ENCODE peak calls at places on chromosomes 6 and 20, in four cellular contexts. One of them, this sample, is unnamed.

GRCh38 chr6:52512199-52512598 is 64.7 kb downstream of the TRAM2 start:
- DNase-seq in A549: peak; percentile 18
- DNase-seq in activated B cell treated with CpG ODN at 0.5 μM for 24 hours: no peak
- DNase-seq in cardiac fibroblast: peak; percentile 96
- DNase-seq in this sample: peak; percentile 83

GRCh38 chr6:157670466-157671186 is 152.4 kb upstream of the SNX9 start:
- DNase-seq in A549: no peak
- DNase-seq in activated B cell treated with CpG ODN at 0.5 μM for 24 hours: no peak
- DNase-seq in cardiac fibroblast: no peak
- DNase-seq in this sample: no peak

GRCh38 chr6:127547215-127547614 is 28.1 kb upstream of the MTCL3 start:
- DNase-seq in A549: peak; percentile 9
- DNase-seq in activated B cell treated with CpG ODN at 0.5 μM for 24 hours: no peak
- DNase-seq in cardiac fibroblast: peak; percentile 32
- DNase-seq in this sample: peak; percentile 22

GRCh38 chr20:52105573-52106422 is 85.8 kb downstream of the ZFP64 start:
- DNase-seq in A549: peak; percentile 68
- DNase-seq in activated B cell treated with CpG ODN at 0.5 μM for 24 hours: no peak
- DNase-seq in cardiac fibroblast: peak; percentile 53
- DNase-seq in this sample: peak; percentile 17

GRCh38 chr6:71886184-71887005 is at the start of gene RIMS1:
- DNase-seq in A549: peak; percentile 1
- DNase-seq in activated B cell treated with CpG ODN at 0.5 μM for 24 hours: no peak
- DNase-seq in cardiac fibroblast: peak; percentile 5
- DNase-seq in this sample: peak; percentile 11

GRCh38 chr6:75368151-75368779 is 83.7 kb upstream of the TMEM30A start:
- DNase-seq in A549: peak; percentile 96
- DNase-seq in activated B cell treated with CpG ODN at 0.5 μM for 24 hours: no peak
- DNase-seq in cardiac fibroblast: peak; percentile 51
- DNase-seq in this sample: no peak

GRCh38 chr6:111642463-111643158 is 36.9 kb upstream of the TRAF3IP2 start:
- DNase-seq in A549: peak; percentile 72
- DNase-seq in activated B cell treated with CpG ODN at 0.5 μM for 24 hours: no peak
- DNase-seq in cardiac fibroblast: peak; percentile 90
- DNase-seq in this sample: peak; percentile 47

GRCh38 chr6:79872986-79873385 is 74.4 kb downstream of the ELOVL4 start:
- DNase-seq in A549: peak; percentile 2
- DNase-seq in activated B cell treated with CpG ODN at 0.5 μM for 24 hours: no peak
- DNase-seq in cardiac fibroblast: peak; percentile 87
- DNase-seq in this sample: peak; percentile 81

GRCh38 chr20:38221041-38221589 is 39.4 kb downstream of the KIAA1755 start:
- DNase-seq in A549: peak; percentile 73
- DNase-seq in activated B cell treated with CpG ODN at 0.5 μM for 24 hours: peak; percentile 72
- DNase-seq in cardiac fibroblast: peak; percentile 68
- DNase-seq in this sample: peak; percentile 35

GRCh38 chr20:57167971-57168693 is 98.3 kb downstream of the BMP7 start:
- DNase-seq in A549: no peak
- DNase-seq in activated B cell treated with CpG ODN at 0.5 μM for 24 hours: no peak
- DNase-seq in cardiac fibroblast: no peak
- DNase-seq in this sample: no peak

GRCh38 chr6:129586815-129587214 is 123.2 kb downstream of the ARHGAP18 start:
- DNase-seq in A549: no peak
- DNase-seq in activated B cell treated with CpG ODN at 0.5 μM for 24 hours: no peak
- DNase-seq in cardiac fibroblast: no peak
- DNase-seq in this sample: no peak

GRCh38 chr6:110664933-110665332 is 150.3 kb downstream of the CDK19 start:
- DNase-seq in A549: no peak
- DNase-seq in activated B cell treated with CpG ODN at 0.5 μM for 24 hours: no peak
- DNase-seq in cardiac fibroblast: peak; percentile 22
- DNase-seq in this sample: peak; percentile 55

GRCh38 chr6:2578729-2579128 is 172.0 kb downstream of the MYLK4 start:
- DNase-seq in A549: no peak
- DNase-seq in activated B cell treated with CpG ODN at 0.5 μM for 24 hours: no peak
- DNase-seq in cardiac fibroblast: peak; percentile 60
- DNase-seq in this sample: no peak

GRCh38 chr6:32109114-32109764 is at the start of gene TNXB:
- DNase-seq in A549: no peak
- DNase-seq in activated B cell treated with CpG ODN at 0.5 μM for 24 hours: no peak
- DNase-seq in cardiac fibroblast: no peak
- DNase-seq in this sample: no peak

GRCh38 chr6:161435426-161436065 is 161.7 kb upstream of the AGPAT4 start:
- DNase-seq in A549: no peak
- DNase-seq in activated B cell treated with CpG ODN at 0.5 μM for 24 hours: no peak
- DNase-seq in cardiac fibroblast: peak; percentile 56
- DNase-seq in this sample: no peak

GRCh38 chr6:34493344-34493743 is 27.5 kb downstream of the PACSIN1 start:
- DNase-seq in A549: no peak
- DNase-seq in activated B cell treated with CpG ODN at 0.5 μM for 24 hours: no peak
- DNase-seq in cardiac fibroblast: no peak
- DNase-seq in this sample: no peak

GRCh38 chr6:89411019-89411268 is 1.1 kb downstream of the RRAGD start:
- DNase-seq in A549: no peak
- DNase-seq in activated B cell treated with CpG ODN at 0.5 μM for 24 hours: no peak
- DNase-seq in cardiac fibroblast: no peak
- DNase-seq in this sample: no peak

GRCh38 chr6:44627091-44627878 is 239.8 kb downstream of the CDC5L start:
- DNase-seq in A549: no peak
- DNase-seq in activated B cell treated with CpG ODN at 0.5 μM for 24 hours: no peak
- DNase-seq in cardiac fibroblast: no peak
- DNase-seq in this sample: no peak

GRCh38 chr20:25297141-25297905 is 49.4 kb downstream of the PYGB start:
- DNase-seq in A549: no peak
- DNase-seq in activated B cell treated with CpG ODN at 0.5 μM for 24 hours: no peak
- DNase-seq in cardiac fibroblast: no peak
- DNase-seq in this sample: no peak

GRCh38 chr20:25294459-25295385 is 46.8 kb downstream of the PYGB start:
- DNase-seq in A549: peak; percentile 76
- DNase-seq in activated B cell treated with CpG ODN at 0.5 μM for 24 hours: peak; percentile 54
- DNase-seq in cardiac fibroblast: peak; percentile 30
- DNase-seq in this sample: peak; percentile 38

GRCh38 chr20:25295386-25296093 is 47.7 kb downstream of the PYGB start:
- DNase-seq in A549: no peak
- DNase-seq in activated B cell treated with CpG ODN at 0.5 μM for 24 hours: no peak
- DNase-seq in cardiac fibroblast: no peak
- DNase-seq in this sample: no peak

GRCh38 chr20:25293910-25294458 is 46.1 kb downstream of the PYGB start:
- DNase-seq in A549: no peak
- DNase-seq in activated B cell treated with CpG ODN at 0.5 μM for 24 hours: no peak
- DNase-seq in cardiac fibroblast: no peak
- DNase-seq in this sample: no peak

GRCh38 chr20:25296094-25297093 is 48.5 kb downstream of the PYGB start:
- DNase-seq in A549: peak; percentile 54
- DNase-seq in activated B cell treated with CpG ODN at 0.5 μM for 24 hours: no peak
- DNase-seq in cardiac fibroblast: peak; percentile 22
- DNase-seq in this sample: peak; percentile 3
- TF ChIP-seq CTCF in A549: peak; percentile 53
- TF ChIP-seq CTCF in activated B cell treated with CpG ODN at 0.5 μM for 24 hours: no peak
- TF ChIP-seq CTCF in cardiac fibroblast: peak; percentile 51
- TF ChIP-seq CTCF in this sample: peak; percentile 73

DNA sequence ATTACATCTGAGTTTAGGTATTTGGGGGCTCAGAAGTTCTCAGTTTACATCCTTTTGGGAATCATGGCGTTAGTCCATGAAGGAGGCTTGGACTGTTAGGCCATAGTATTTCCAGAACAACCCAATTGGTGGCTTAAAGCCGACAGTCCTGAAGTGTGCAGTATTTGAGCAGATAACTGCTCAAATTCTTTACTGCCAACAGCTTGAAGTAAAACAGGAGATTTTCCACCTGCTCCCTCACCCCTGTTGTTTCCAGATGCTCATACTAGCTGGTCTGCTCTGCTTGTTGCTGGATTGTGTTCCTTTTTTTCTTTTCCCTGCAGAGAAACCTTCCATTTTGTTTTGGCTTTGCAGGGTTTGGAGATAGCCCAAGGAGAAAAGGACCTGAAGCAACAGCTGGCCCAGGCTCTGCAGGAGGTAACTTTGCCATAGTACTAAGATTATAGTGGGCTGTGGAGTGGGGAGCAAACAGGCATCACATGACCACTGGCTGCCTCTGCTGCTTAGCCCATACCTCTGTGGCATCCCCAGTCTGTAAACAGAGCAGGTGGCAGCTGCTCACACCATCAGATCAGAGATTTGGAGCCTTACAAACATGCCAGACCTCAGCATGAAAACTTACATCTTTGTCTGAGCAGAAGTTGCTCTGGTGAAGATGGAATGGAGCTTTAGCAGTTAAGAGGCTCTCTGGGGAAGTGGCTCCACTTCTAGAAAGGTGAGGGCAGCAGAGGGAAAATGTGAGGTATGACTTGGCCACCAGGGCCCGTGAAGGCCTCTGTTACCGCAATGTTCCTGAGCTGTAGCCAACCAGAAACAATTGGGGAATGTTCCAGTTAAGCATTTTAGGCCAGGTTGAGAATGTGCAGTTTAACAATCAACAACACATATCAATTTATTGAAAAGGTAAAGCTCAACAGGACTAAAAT is 17.6 kb downstream of the RNF8 start:
- DNase-seq in A549: no peak
- DNase-seq in activated B cell treated with CpG ODN at 0.5 μM for 24 hours: no peak
- DNase-seq in cardiac fibroblast: no peak
- DNase-seq in this sample: no peak
- TF ChIP-seq CTCF in A549: no peak
- TF ChIP-seq CTCF in activated B cell treated with CpG ODN at 0.5 μM for 24 hours: no peak
- TF ChIP-seq CTCF in cardiac fibroblast: no peak
- TF ChIP-seq CTCF in this sample: no peak

GRCh38 chr6:4466769-4467480 is 309.3 kb upstream of the CDYL start:
- DNase-seq in A549: peak; percentile 27
- DNase-seq in activated B cell treated with CpG ODN at 0.5 μM for 24 hours: no peak
- DNase-seq in cardiac fibroblast: peak; percentile 22
- DNase-seq in this sample: peak; percentile 50
- TF ChIP-seq CTCF in A549: no peak
- TF ChIP-seq CTCF in activated B cell treated with CpG ODN at 0.5 μM for 24 hours: no peak
- TF ChIP-seq CTCF in cardiac fibroblast: peak; percentile 14
- TF ChIP-seq CTCF in this sample: peak; percentile 58

GRCh38 chr6:170493354-170493753 is 59.8 kb downstream of the PSMB1 start:
- DNase-seq in A549: no peak
- DNase-seq in activated B cell treated with CpG ODN at 0.5 μM for 24 hours: no peak
- DNase-seq in cardiac fibroblast: no peak
- DNase-seq in this sample: no peak

GRCh38 chr6:170485159-170485558 is 67.9 kb downstream of the PSMB1 start:
- DNase-seq in A549: no peak
- DNase-seq in activated B cell treated with CpG ODN at 0.5 μM for 24 hours: no peak
- DNase-seq in cardiac fibroblast: no peak
- DNase-seq in this sample: no peak

GRCh38 chr6:170487707-170488329 is 65.3 kb downstream of the PSMB1 start:
- DNase-seq in A549: no peak
- DNase-seq in activated B cell treated with CpG ODN at 0.5 μM for 24 hours: no peak
- DNase-seq in cardiac fibroblast: no peak
- DNase-seq in this sample: no peak

GRCh38 chr6:170489836-170490235 is 63.3 kb downstream of the PSMB1 start:
- DNase-seq in A549: no peak
- DNase-seq in activated B cell treated with CpG ODN at 0.5 μM for 24 hours: no peak
- DNase-seq in cardiac fibroblast: no peak
- DNase-seq in this sample: no peak

DNA sequence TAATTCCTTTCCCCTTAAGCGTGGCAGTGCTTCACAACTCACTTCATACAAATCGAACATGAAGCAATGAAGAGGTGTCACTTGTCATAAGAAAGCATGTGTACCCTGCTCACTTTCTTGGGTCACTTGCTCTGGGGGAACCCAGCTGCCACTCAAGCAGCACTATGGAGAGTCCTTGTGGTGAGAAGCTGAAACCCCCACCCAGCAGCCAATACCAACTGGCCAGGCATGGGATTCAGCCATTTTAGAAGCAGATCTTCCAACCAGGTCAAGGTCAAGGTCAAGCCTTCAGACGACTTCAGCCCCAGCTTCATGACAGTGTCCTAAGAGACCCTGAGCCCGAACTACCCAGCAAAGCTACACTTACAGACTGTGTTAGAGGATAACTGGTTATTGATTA is 62.8 kb downstream of the PSMB1 start:
- DNase-seq in A549: no peak
- DNase-seq in activated B cell treated with CpG ODN at 0.5 μM for 24 hours: no peak
- DNase-seq in cardiac fibroblast: no peak
- DNase-seq in this sample: no peak
- TF ChIP-seq CTCF in A549: no peak
- TF ChIP-seq CTCF in activated B cell treated with CpG ODN at 0.5 μM for 24 hours: no peak
- TF ChIP-seq CTCF in cardiac fibroblast: no peak
- TF ChIP-seq CTCF in this sample: no peak

GRCh38 chr20:2244523-2244922 is 51.3 kb upstream of the TGM3 start:
- DNase-seq in A549: no peak
- DNase-seq in activated B cell treated with CpG ODN at 0.5 μM for 24 hours: no peak
- DNase-seq in cardiac fibroblast: no peak
- DNase-seq in this sample: no peak
- TF ChIP-seq CTCF in A549: no peak
- TF ChIP-seq CTCF in activated B cell treated with CpG ODN at 0.5 μM for 24 hours: no peak
- TF ChIP-seq CTCF in cardiac fibroblast: no peak
- TF ChIP-seq CTCF in this sample: no peak

DNA sequence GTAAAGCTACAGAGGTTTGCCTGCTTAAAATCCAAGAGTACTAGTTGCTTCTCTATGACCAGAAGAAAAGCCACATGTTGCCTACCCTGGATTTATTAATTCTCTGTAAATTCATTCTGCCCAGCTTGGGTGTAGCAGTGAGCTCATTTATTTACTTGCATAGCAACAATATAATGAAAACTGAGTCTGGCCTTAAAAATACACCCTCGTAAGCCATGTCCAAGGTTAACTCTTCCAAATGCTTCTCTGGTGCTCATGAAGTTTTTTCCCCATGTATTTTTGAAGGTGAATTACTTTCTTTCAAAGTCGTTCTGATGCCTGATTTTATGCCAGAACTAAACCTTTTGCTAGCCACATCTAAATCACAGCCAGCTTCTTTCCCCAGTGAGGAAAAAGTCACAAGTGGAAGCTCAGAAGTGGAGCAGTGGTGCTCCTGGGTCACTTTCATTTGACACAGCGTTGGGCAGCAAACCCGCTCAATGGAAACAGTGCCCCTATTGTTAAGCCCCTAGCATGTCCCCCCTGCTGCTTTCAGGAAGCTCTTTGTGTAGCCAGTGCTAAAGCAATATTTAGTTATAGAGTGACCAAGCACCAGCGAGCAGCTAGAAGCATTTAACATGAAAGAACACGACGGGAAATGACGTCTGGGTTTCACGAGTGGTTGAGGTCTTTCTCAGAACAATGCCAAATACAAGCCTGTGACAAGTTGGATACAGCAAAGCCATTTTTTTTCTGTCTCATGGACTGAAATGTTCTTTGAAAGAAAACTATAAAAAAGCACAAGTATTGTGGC is 29.8 kb downstream of the NEDD9 start:
- DNase-seq in A549: no peak
- DNase-seq in activated B cell treated with CpG ODN at 0.5 μM for 24 hours: no peak
- DNase-seq in cardiac fibroblast: no peak
- DNase-seq in this sample: no peak
- TF ChIP-seq CTCF in A549: no peak
- TF ChIP-seq CTCF in activated B cell treated with CpG ODN at 0.5 μM for 24 hours: no peak
- TF ChIP-seq CTCF in cardiac fibroblast: no peak
- TF ChIP-seq CTCF in this sample: no peak

DNA sequence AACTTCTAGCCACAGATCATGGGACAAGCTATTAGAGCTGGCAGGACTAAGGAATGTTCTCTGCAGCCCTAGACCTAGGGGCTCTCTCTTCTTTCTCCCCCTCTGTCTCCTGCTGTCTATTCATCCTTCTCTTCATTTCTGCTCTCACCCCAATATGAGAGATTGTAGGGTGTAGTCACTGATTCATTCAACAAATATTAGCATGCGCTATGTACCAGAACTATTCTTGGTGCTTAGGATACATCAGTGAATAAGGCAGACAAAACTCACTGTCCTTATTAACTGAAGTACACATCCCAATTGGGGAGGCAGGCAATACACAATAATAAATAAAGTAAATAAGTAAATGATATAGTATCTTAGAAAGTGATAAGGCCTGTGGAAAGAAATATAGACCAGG is 14.7 kb upstream of the SIRPB2 start:
- DNase-seq in A549: no peak
- DNase-seq in activated B cell treated with CpG ODN at 0.5 μM for 24 hours: no peak
- DNase-seq in cardiac fibroblast: peak; percentile 8
- DNase-seq in this sample: peak; percentile 58
- TF ChIP-seq CTCF in A549: no peak
- TF ChIP-seq CTCF in activated B cell treated with CpG ODN at 0.5 μM for 24 hours: no peak
- TF ChIP-seq CTCF in cardiac fibroblast: no peak
- TF ChIP-seq CTCF in this sample: no peak

This sample was measured in HFFc6.